ENCODE peak calls at places on chromosomes 3 and 15, in six cellular contexts. V is neural progenitor cell, J is MM.1S, Y is fibroblast of lung, B is GM23338, F is hepatocyte. L is an unnamed sample.

GRCh38 chr15:99197861-99198260 is 51.5 kb downstream of the TTC23 start:
- DNase-seq in Y (peak; percentile 16), V (no peak), J (no peak), B (no peak), F (no peak), L (no peak)

GRCh38 chr3:195148553-195148952 is 122.4 kb downstream of the XXYLT1 start:
- DNase-seq in B (no peak), F (no peak), J (no peak), Y (no peak), V (no peak), L (no peak)

GRCh38 chr3:55362206-55362960 is 124.7 kb downstream of the WNT5A start:
- DNase-seq in B (no peak), F (no peak), J (no peak), V (no peak), Y (peak; percentile 65), L (no peak)

GRCh38 chr3:195748661-195749060 is 27.9 kb downstream of the MUC20 start:
- DNase-seq in F (no peak), Y (no peak), B (no peak), V (no peak), J (no peak), L (no peak)

GRCh38 chr3:40719660-40720287 is 195.0 kb downstream of the ZNF621 start:
- DNase-seq in V (peak; percentile 48), B (peak; percentile 56), Y (peak; percentile 3), F (peak; percentile 80), J (no peak), L (no peak)

GRCh38 chr3:186933801-186934200 is 3.5 kb downstream of the ST6GAL1 start:
- DNase-seq in Y (no peak), J (no peak), B (no peak), V (no peak), F (no peak), L (no peak)

GRCh38 chr3:188380252-188380651 is 226.3 kb downstream of the LPP start:
- DNase-seq in B (no peak), F (no peak), V (no peak), J (no peak), Y (no peak), L (no peak)

GRCh38 chr3:14876942-14877341 is 58.2 kb downstream of the FGD5 start:
- DNase-seq in F (peak; percentile 39), J (no peak), B (no peak), Y (peak; percentile 29), V (no peak), L (no peak)

GRCh38 chr3:14902719-14903118 is 44.7 kb upstream of the NR2C2 start:
- DNase-seq in B (no peak), Y (no peak), F (no peak), V (no peak), J (no peak), L (no peak)

GRCh38 chr15:85727068-85727467 is 67.7 kb downstream of the KLHL25 start:
- DNase-seq in F (no peak), B (no peak), Y (peak; percentile 25), V (no peak), J (no peak), L (no peak)

GRCh38 chr3:150255416-150255815 is 152.7 kb upstream of the TSC22D2 start:
- DNase-seq in V (no peak), J (no peak), B (no peak), F (no peak), Y (no peak), L (no peak)

GRCh38 chr3:23776352-23776891 is 29.3 kb upstream of the UBE2E1 start:
- DNase-seq in Y (peak; percentile 74), V (no peak), J (no peak), F (no peak), B (no peak), L (peak; percentile 26)

GRCh38 chr15:38190501-38190900 is 62.1 kb upstream of the SPRED1 start:
- DNase-seq in V (no peak), J (peak; percentile 48), B (no peak), F (no peak), Y (no peak), L (no peak)

GRCh38 chr15:38069001-38069400 is 134.6 kb downstream of the TMCO5A start:
- DNase-seq in F (peak; percentile 76), B (no peak), V (peak; percentile 33), Y (peak; percentile 82), J (peak; percentile 61), L (peak; percentile 95)

GRCh38 chr3:181326637-181327223 is 337.2 kb upstream of the DNAJC19 start:
- DNase-seq in B (peak; percentile 72), V (peak; percentile 65), F (peak; percentile 37), Y (peak; percentile 30), J (peak; percentile 66), L (peak; percentile 55)

GRCh38 chr3:46881819-46882376 is 4.4 kb downstream of the PTH1R start:
- DNase-seq in V (peak; percentile 72), F (peak; percentile 76), J (no peak), Y (peak; percentile 5), B (peak; percentile 70), L (peak; percentile 9)

GRCh38 chr15:89095556-89095955 is 7.3 kb downstream of the ABHD2 start:
- DNase-seq in J (no peak), Y (no peak), V (no peak), F (no peak), B (no peak), L (no peak)

GRCh38 chr3:128490650-128491070 is 2.3 kb downstream of the GATA2 start:
- DNase-seq in J (no peak), V (no peak), F (no peak), B (no peak), Y (peak; percentile 18), L (no peak)
- TF ChIP-seq EZH2 in J (peak; percentile 35), V (no peak), F (no peak), B (peak; percentile 92), Y (no peak), L (no peak)

DNA sequence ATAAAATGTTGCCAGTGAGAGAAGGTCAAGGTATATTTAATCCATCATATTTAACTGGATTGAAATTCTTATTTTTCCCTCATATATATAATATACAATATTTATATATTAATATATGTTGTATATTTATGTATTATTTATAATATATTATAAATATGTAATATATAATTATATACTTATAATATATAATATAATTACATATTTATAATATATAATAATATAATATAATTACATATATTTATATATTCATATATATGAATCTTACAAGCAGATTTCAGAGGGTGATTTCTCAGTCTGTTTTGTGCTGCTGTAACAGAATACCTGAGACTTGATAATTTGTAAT is 52.7 kb upstream of the TLE3 start:
- DNase-seq in B (no peak), J (no peak), Y (no peak), F (no peak), V (no peak), L (no peak)
- TF ChIP-seq CTCF in B (no peak), J (no peak), Y (no peak), F (no peak), V (no peak), L (no peak)

GRCh38 chr15:45129651-45130129 is at the start of the genes DUOX1 and DUOXA1:
- DNase-seq in F (peak; percentile 73), J (peak; percentile 9), Y (no peak), B (peak; percentile 75), V (peak; percentile 67), L (no peak)
- TF ChIP-seq EZH2 in F (peak; percentile 30), J (no peak), Y (no peak), B (peak; percentile 83), V (peak; percentile 83), L (no peak)

GRCh38 chr3:147384210-147385058 is 21.9 kb downstream of the ZIC4 start:
- DNase-seq in Y (no peak), F (no peak), J (no peak), V (peak; percentile 73), B (peak; percentile 91), L (peak; percentile 43)
- TF ChIP-seq CTCF in Y (no peak), F (no peak), J (no peak), V (peak; percentile 74), B (peak; percentile 79), L (peak; percentile 68)